ENCODE peak calls at places on chromosomes 2 and 18, in seven cellular contexts. J is activated T-helper 1 cell treated with anti-CD3 and anti-CD28 coated beads, Interleukin-2, amount 50 U/mL, for 16 hours; W is NCI-H1930; D is NCI-H526 treated with DMSO at 0.1 percent for 48 hours; I is occipital lobe; S is HTR-8/SVneo; C is KG1. X is an unnamed sample.

GRCh38 chr2:45203400-45203799 is 194.1 kb upstream of the SIX2 start:
- DNase-seq in J (no peak), W (no peak), D (no peak), I (no peak), S (no peak), C (no peak), X (no peak)

GRCh38 chr2:137929504-137929886 is 34.8 kb upstream of the HNMT start:
- DNase-seq in J (no peak), W (no peak), D (no peak), I (no peak), S (no peak), C (no peak), X (no peak)

GRCh38 chr18:23868341-23868740 is 146.2 kb upstream of the TTC39C start:
- DNase-seq in J (no peak), W (no peak), D (no peak), I (no peak), S (no peak), C (no peak), X (no peak)

GRCh38 chr2:237315170-237315880 is 98.6 kb downstream of the COL6A3 start:
- DNase-seq in J (no peak), W (no peak), D (peak; percentile 7), I (peak; percentile 66), S (no peak), C (no peak), X (no peak)

GRCh38 chr2:148756292-148756975 is 111.9 kb downstream of the EPC2 start:
- DNase-seq in J (no peak), W (no peak), D (no peak), I (no peak), S (peak; percentile 9), C (no peak), X (no peak)

GRCh38 chr2:167626301-167626700 is 621.1 kb downstream of the STK39 start:
- DNase-seq in J (no peak), W (no peak), D (no peak), I (no peak), S (no peak), C (no peak), X (no peak)

GRCh38 chr2:233816771-233817170 is 37.6 kb downstream of the HJURP start:
- DNase-seq in J (no peak), W (no peak), D (no peak), I (no peak), S (no peak), C (no peak), X (no peak)

GRCh38 chr2:127324635-127325034 is 30.7 kb upstream of the ERCC3 start:
- DNase-seq in J (no peak), W (no peak), D (peak; percentile 14), I (no peak), S (peak; percentile 45), C (peak; percentile 12), X (no peak)

GRCh38 chr18:58454406-58455061 is 174.4 kb downstream of the ALPK2 start:
- DNase-seq in J (no peak), W (no peak), D (no peak), I (no peak), S (no peak), C (no peak), X (no peak)

GRCh38 chr2:119264781-119265692 is 41.4 kb downstream of the STEAP3 start:
- DNase-seq in J (no peak), W (no peak), D (peak; percentile 55), I (no peak), S (peak; percentile 67), C (no peak), X (peak; percentile 28)

GRCh38 chr18:2979871-2980606 is 32.9 kb downstream of the LPIN2 start:
- DNase-seq in J (no peak), W (no peak), D (no peak), I (no peak), S (no peak), C (peak; percentile 50), X (no peak)

GRCh38 chr2:106956416-106956815 is 70.4 kb upstream of the ST6GAL2 start:
- DNase-seq in J (no peak), W (peak; percentile 74), D (peak; percentile 42), I (no peak), S (no peak), C (no peak), X (no peak)

GRCh38 chr2:12456293-12457151 is 260.2 kb upstream of the TRIB2 start:
- DNase-seq in J (peak; percentile 22), W (no peak), D (no peak), I (no peak), S (peak; percentile 74), C (peak; percentile 88), X (no peak)

GRCh38 chr2:175187378-175187777 is 5.9 kb upstream of the ATP5MC3 start:
- DNase-seq in J (no peak), W (no peak), D (no peak), I (no peak), S (no peak), C (no peak), X (no peak)

GRCh38 chr2:231395188-231396057 is at the start of gene B3GNT7:
- DNase-seq in J (no peak), W (no peak), D (no peak), I (no peak), S (no peak), C (no peak), X (no peak)

GRCh38 chr2:218228366-218229092 is 11.5 kb downstream of the ARPC2 start:
- DNase-seq in J (no peak), W (no peak), D (no peak), I (no peak), S (no peak), C (no peak), X (no peak)

GRCh38 chr18:3248670-3249359 is 1.2 kb downstream of the MYL12A start:
- DNase-seq in J (no peak), W (no peak), D (no peak), I (no peak), S (no peak), C (peak; percentile 24), X (no peak)

GRCh38 chr2:181977661-181978350 is 7.8 kb upstream of the PPP1R1C start:
- DNase-seq in J (no peak), W (no peak), D (no peak), I (no peak), S (peak; percentile 22), C (no peak), X (no peak)

GRCh38 chr2:9164112-9164608 is 42.5 kb upstream of the ASAP2 start:
- DNase-seq in J (no peak), W (no peak), D (no peak), I (no peak), S (no peak), C (no peak), X (no peak)

GRCh38 chr18:79528846-79529245 is 133.1 kb downstream of the NFATC1 start:
- DNase-seq in J (peak; percentile 59), W (no peak), D (peak; percentile 50), I (peak; percentile 10), S (peak; percentile 44), C (peak; percentile 20), X (no peak)

GRCh38 chr2:215507126-215507525 is 71.3 kb upstream of the FN1 start:
- DNase-seq in J (no peak), W (no peak), D (no peak), I (no peak), S (no peak), C (no peak), X (no peak)

GRCh38 chr2:111157798-111158197 is 37.1 kb downstream of the BCL2L11 start:
- DNase-seq in J (no peak), W (no peak), D (peak; percentile 18), I (no peak), S (no peak), C (no peak), X (no peak)

GRCh38 chr2:46294185-46294836 is 2.9 kb upstream of the EPAS1 start:
- DNase-seq in J (no peak), W (no peak), D (no peak), I (no peak), S (no peak), C (no peak), X (no peak)

X was measured in caudate nucleus.